ENCODE peak calls at places on chromosome 3, in nine cellular contexts. H is foreskin keratinocyte; P is NCI-H524; E is RWPE1; G is amniotic stem cell; X is NCI-H2171; L is lower leg skin; S is central memory CD4-positive, alpha-beta T cell; U is heart left ventricle. T is an unnamed sample.

GRCh38 chr3:105304487-105304886 is 62.2 kb upstream of the ALCAM start:
- DNase-seq in H (peak), P (no peak), E (no peak), G (no peak), X (no peak), L (no peak), S (no peak), U (no peak), T (no peak)

GRCh38 chr3:25043181-25043580 is 384.9 kb upstream of the RARB start:
- DNase-seq in H (no peak), P (no peak), E (no peak), G (no peak), X (no peak), L (no peak), S (no peak), U (no peak), T (no peak)

GRCh38 chr3:25592510-25592968 is 72.2 kb downstream of the TOP2B start:
- DNase-seq in H (no peak), P (no peak), E (peak), G (peak), X (no peak), L (no peak), S (no peak), U (peak), T (peak)

GRCh38 chr3:138381413-138381901 is 33.1 kb downstream of the MRAS start:
- DNase-seq in H (no peak), P (no peak), E (no peak), G (no peak), X (no peak), L (no peak), S (no peak), U (peak), T (peak)

GRCh38 chr3:194197981-194198695 is 62.2 kb downstream of the HES1 start:
- DNase-seq in H (no peak), P (no peak), E (no peak), G (no peak), X (no peak), L (no peak), S (no peak), U (no peak), T (no peak)

GRCh38 chr3:134677987-134678308 is 27.1 kb upstream of the KY start:
- DNase-seq in H (no peak), P (no peak), E (no peak), G (no peak), X (no peak), L (no peak), S (no peak), U (no peak), T (no peak)

GRCh38 chr3:47713655-47714054 is 68.0 kb downstream of the SMARCC1 start:
- DNase-seq in H (no peak), P (no peak), E (no peak), G (no peak), X (no peak), L (no peak), S (no peak), U (no peak), T (no peak)

GRCh38 chr3:40843851-40844548 is 319.2 kb downstream of the ZNF621 start:
- DNase-seq in H (peak), P (no peak), E (peak), G (no peak), X (no peak), L (no peak), S (no peak), U (no peak), T (no peak)

GRCh38 chr3:69094467-69095205 is 9.9 kb downstream of the ARL6IP5 start:
- DNase-seq in H (no peak), P (no peak), E (no peak), G (no peak), X (no peak), L (no peak), S (no peak), U (no peak), T (no peak)

GRCh38 chr3:28915711-28916481 is 365.0 kb upstream of the RBMS3 start:
- DNase-seq in H (peak), P (peak), E (peak), G (no peak), X (no peak), L (no peak), S (no peak), U (no peak), T (no peak)

GRCh38 chr3:69761896-69762789 is 22.9 kb downstream of the MITF start:
- DNase-seq in H (peak), P (no peak), E (peak), G (no peak), X (no peak), L (no peak), S (no peak), U (no peak), T (no peak)

GRCh38 chr3:194481103-194481502 is 5.7 kb downstream of the ATP13A3 start:
- DNase-seq in H (no peak), P (no peak), E (no peak), G (no peak), X (no peak), L (no peak), S (no peak), U (no peak), T (no peak)

GRCh38 chr3:129183569-129184395 is at the start of gene CNBP:
- DNase-seq in H (peak), P (peak), E (peak), G (peak), X (peak), L (peak), S (peak), U (peak), T (peak)

T was measured in psoas muscle.